ENCODE peak calls at places on chromosomes 11 and 22, in five cellular contexts. One of them, this sample, is unnamed.

GRCh38 chr11:223921-224320 is 12.2 kb downstream of the SIRT3 start:
- DNase-seq in BE2C: no peak
- DNase-seq in transverse colon: no peak
- DNase-seq in sigmoid colon: peak; percentile 24
- DNase-seq in heart right ventricle: no peak
- DNase-seq in this sample: no peak

GRCh38 chr11:73577496-73577917 is 20.4 kb downstream of the FAM168A start:
- DNase-seq in transverse colon: no peak
- DNase-seq in sigmoid colon: no peak
- DNase-seq in BE2C: no peak
- DNase-seq in heart right ventricle: no peak
- DNase-seq in this sample: peak; percentile 32

GRCh38 chr11:56855217-56855616 is 106.7 kb upstream of the OR9G4 start:
- DNase-seq in transverse colon: peak; percentile 27
- DNase-seq in heart right ventricle: no peak
- DNase-seq in sigmoid colon: no peak
- DNase-seq in BE2C: no peak
- DNase-seq in this sample: no peak

GRCh38 chr11:77505956-77506355 is 32.1 kb upstream of the PAK1 start:
- DNase-seq in BE2C: peak; percentile 69
- DNase-seq in sigmoid colon: no peak
- DNase-seq in transverse colon: no peak
- DNase-seq in heart right ventricle: no peak
- DNase-seq in this sample: no peak

GRCh38 chr11:19919050-19919561 is 206.5 kb downstream of the NAV2 start:
- DNase-seq in heart right ventricle: peak; percentile 29
- DNase-seq in BE2C: no peak
- DNase-seq in sigmoid colon: peak; percentile 85
- DNase-seq in transverse colon: peak; percentile 20
- DNase-seq in this sample: peak; percentile 100

GRCh38 chr11:132888226-132888625 is 644.1 kb downstream of the OPCML start:
- DNase-seq in sigmoid colon: no peak
- DNase-seq in heart right ventricle: no peak
- DNase-seq in transverse colon: no peak
- DNase-seq in BE2C: no peak
- DNase-seq in this sample: no peak

GRCh38 chr11:119375629-119376196 is 5.8 kb downstream of the USP2 start:
- DNase-seq in sigmoid colon: peak; percentile 84
- DNase-seq in heart right ventricle: peak; percentile 87
- DNase-seq in transverse colon: peak; percentile 55
- DNase-seq in BE2C: peak; percentile 34
- DNase-seq in this sample: peak; percentile 71

GRCh38 chr11:67364169-67364568 is 9.2 kb downstream of the CLCF1 start:
- DNase-seq in transverse colon: no peak
- DNase-seq in heart right ventricle: no peak
- DNase-seq in sigmoid colon: no peak
- DNase-seq in BE2C: no peak
- DNase-seq in this sample: no peak

GRCh38 chr11:57230797-57231538 is 6.1 kb downstream of the APLNR start:
- DNase-seq in transverse colon: no peak
- DNase-seq in heart right ventricle: no peak
- DNase-seq in sigmoid colon: no peak
- DNase-seq in BE2C: no peak
- DNase-seq in this sample: no peak

GRCh38 chr11:62804310-62805043 is 763 bp downstream of the NXF1 start:
- DNase-seq in BE2C: no peak
- DNase-seq in sigmoid colon: no peak
- DNase-seq in transverse colon: no peak
- DNase-seq in heart right ventricle: no peak
- DNase-seq in this sample: peak; percentile 42

GRCh38 chr11:37280194-37280593 is 682.2 kb upstream of the RAG2 start:
- DNase-seq in BE2C: no peak
- DNase-seq in sigmoid colon: no peak
- DNase-seq in transverse colon: no peak
- DNase-seq in heart right ventricle: no peak
- DNase-seq in this sample: no peak

GRCh38 chr11:1153951-1154487 is 3.7 kb upstream of the MUC5AC start:
- DNase-seq in sigmoid colon: peak; percentile 67
- DNase-seq in transverse colon: peak; percentile 35
- DNase-seq in BE2C: no peak
- DNase-seq in heart right ventricle: no peak
- DNase-seq in this sample: peak; percentile 90

GRCh38 chr11:62934496-62934785 is 13.3 kb upstream of the CHRM1 start:
- DNase-seq in BE2C: no peak
- DNase-seq in sigmoid colon: no peak
- DNase-seq in transverse colon: no peak
- DNase-seq in heart right ventricle: no peak
- DNase-seq in this sample: no peak

GRCh38 chr11:21839870-21840269 is 353.0 kb upstream of the ANO5 start:
- DNase-seq in sigmoid colon: no peak
- DNase-seq in transverse colon: no peak
- DNase-seq in BE2C: no peak
- DNase-seq in heart right ventricle: no peak
- DNase-seq in this sample: no peak

GRCh38 chr11:123253909-123254308 is 58.9 kb upstream of the CLMP start:
- DNase-seq in transverse colon: no peak
- DNase-seq in BE2C: no peak
- DNase-seq in sigmoid colon: no peak
- DNase-seq in heart right ventricle: no peak
- DNase-seq in this sample: peak; percentile 33

GRCh38 chr22:27331526-27332281 is 469.9 kb downstream of the MN1 start:
- DNase-seq in BE2C: peak; percentile 68
- DNase-seq in transverse colon: peak; percentile 38
- DNase-seq in heart right ventricle: peak; percentile 26
- DNase-seq in sigmoid colon: peak; percentile 74
- DNase-seq in this sample: no peak

GRCh38 chr11:46306296-46306853 is 28.9 kb downstream of the CREB3L1 start:
- DNase-seq in sigmoid colon: no peak
- DNase-seq in heart right ventricle: no peak
- DNase-seq in BE2C: no peak
- DNase-seq in transverse colon: no peak
- DNase-seq in this sample: no peak

GRCh38 chr11:57307666-57308270 is 17.0 kb downstream of the TNKS1BP1 start:
- DNase-seq in transverse colon: no peak
- DNase-seq in BE2C: no peak
- DNase-seq in sigmoid colon: peak; percentile 54
- DNase-seq in heart right ventricle: no peak
- DNase-seq in this sample: no peak

GRCh38 chr22:46117206-46118199 is 32.8 kb upstream of the PPARA start:
- DNase-seq in BE2C: no peak
- DNase-seq in heart right ventricle: no peak
- DNase-seq in transverse colon: no peak
- DNase-seq in sigmoid colon: no peak
- DNase-seq in this sample: no peak

GRCh38 chr11:65382804-65383368 is 440 bp upstream of the SLC25A45 start:
- DNase-seq in transverse colon: peak; percentile 91
- DNase-seq in sigmoid colon: peak; percentile 83
- DNase-seq in BE2C: peak; percentile 80
- DNase-seq in heart right ventricle: no peak
- DNase-seq in this sample: no peak

GRCh38 chr22:20523118-20523983 is 15.9 kb downstream of the MED15 start:
- DNase-seq in transverse colon: no peak
- DNase-seq in sigmoid colon: no peak
- DNase-seq in BE2C: no peak
- DNase-seq in heart right ventricle: no peak
- DNase-seq in this sample: peak; percentile 64

GRCh38 chr22:49738566-49738965 is 89.1 kb downstream of the BRD1 start:
- DNase-seq in transverse colon: no peak
- DNase-seq in sigmoid colon: no peak
- DNase-seq in heart right ventricle: no peak
- DNase-seq in BE2C: no peak
- DNase-seq in this sample: no peak

GRCh38 chr11:8342821-8343681 is 79.4 kb upstream of the LMO1 start:
- DNase-seq in BE2C: peak; percentile 42
- DNase-seq in sigmoid colon: no peak
- DNase-seq in heart right ventricle: no peak
- DNase-seq in transverse colon: no peak
- DNase-seq in this sample: no peak

GRCh38 chr22:17272511-17272991 is 53.3 kb upstream of the ADA2 start:
- DNase-seq in transverse colon: no peak
- DNase-seq in sigmoid colon: peak; percentile 27
- DNase-seq in heart right ventricle: peak; percentile 3
- DNase-seq in BE2C: no peak
- DNase-seq in this sample: no peak

GRCh38 chr22:44245438-44245837 is 64.7 kb downstream of the PARVG start:
- DNase-seq in heart right ventricle: peak; percentile 46
- DNase-seq in BE2C: no peak
- DNase-seq in transverse colon: no peak
- DNase-seq in sigmoid colon: no peak
- DNase-seq in this sample: no peak

GRCh38 chr11:35138606-35138948 is 394 bp upstream of the CD44 start:
- DNase-seq in transverse colon: no peak
- DNase-seq in sigmoid colon: no peak
- DNase-seq in heart right ventricle: no peak
- DNase-seq in BE2C: no peak
- DNase-seq in this sample: no peak

GRCh38 chr11:43983221-43983795 is 40.9 kb downstream of the C11orf96 start:
- DNase-seq in sigmoid colon: no peak
- DNase-seq in BE2C: no peak
- DNase-seq in heart right ventricle: no peak
- DNase-seq in transverse colon: no peak
- DNase-seq in this sample: no peak
- H3K4me1 ChIP-seq in sigmoid colon: peaks cover 18% of the 10 kb centered on the region
- H3K4me1 ChIP-seq in BE2C: peaks cover 5% of the 10 kb centered on the region
- H3K4me1 ChIP-seq in heart right ventricle: peaks cover 41% of the 10 kb centered on the region
- H3K4me1 ChIP-seq in transverse colon: peaks cover 6% of the 10 kb centered on the region
- H3K4me1 ChIP-seq in this sample: peaks cover 16% of the 10 kb centered on the region

DNA sequence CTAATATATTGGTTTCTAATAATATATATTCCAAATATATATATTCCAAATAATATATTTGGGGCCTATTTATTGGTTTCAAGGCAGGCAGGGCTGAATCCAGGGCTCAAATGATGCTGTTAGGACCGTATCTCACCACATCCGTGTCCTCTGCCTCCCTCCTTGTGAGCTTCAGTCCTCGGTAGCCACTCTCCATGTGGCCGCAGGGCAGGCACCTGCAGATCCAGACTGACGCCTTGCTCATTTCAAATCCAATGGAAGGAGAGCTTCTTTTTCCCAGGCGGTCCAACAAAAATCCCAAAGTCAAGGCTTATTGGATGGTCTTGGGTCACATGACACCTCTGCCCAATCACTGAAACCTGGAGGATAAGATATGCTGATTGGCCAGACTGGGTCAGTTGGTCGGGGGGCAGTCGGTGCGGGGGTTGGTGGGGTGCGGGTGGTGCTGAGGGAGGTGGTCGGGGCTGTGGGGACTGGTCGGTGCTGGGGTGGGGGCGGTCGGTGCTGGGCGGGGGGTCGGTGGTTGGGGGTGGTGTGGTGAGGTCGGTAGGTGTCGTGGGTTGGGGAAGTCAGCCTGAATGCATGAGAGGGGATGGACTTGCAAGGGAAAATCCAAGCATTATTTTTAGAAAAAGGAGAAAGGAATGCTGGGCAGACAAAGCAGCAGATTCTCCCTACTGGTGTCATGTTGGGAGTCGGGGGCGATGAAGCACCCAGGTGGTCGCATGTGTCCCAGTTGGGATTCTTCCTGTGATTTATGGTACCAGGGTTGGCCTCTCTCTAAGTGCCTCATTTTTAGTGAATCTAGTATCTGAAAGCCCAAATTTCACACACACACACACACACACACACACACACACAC is 89.5 kb downstream of the TP53I11 start:
- DNase-seq in heart right ventricle: no peak
- DNase-seq in sigmoid colon: peak; percentile 63
- DNase-seq in BE2C: no peak
- DNase-seq in transverse colon: no peak
- DNase-seq in this sample: peak; percentile 30
- H3K4me1 ChIP-seq in heart right ventricle: peaks cover 27% of the 10 kb centered on the region
- H3K4me1 ChIP-seq in sigmoid colon: peaks cover 54% of the 10 kb centered on the region
- H3K4me1 ChIP-seq in BE2C: no peaks in the 10 kb centered on the region
- H3K4me1 ChIP-seq in transverse colon: peaks cover 11% of the 10 kb centered on the region
- H3K4me1 ChIP-seq in this sample: peaks cover 21% of the 10 kb centered on the region

GRCh38 chr22:32534252-32535215 is 59.9 kb downstream of the FBXO7 start:
- DNase-seq in sigmoid colon: peak; percentile 69
- DNase-seq in heart right ventricle: peak; percentile 72
- DNase-seq in BE2C: no peak
- DNase-seq in transverse colon: peak; percentile 39
- DNase-seq in this sample: peak; percentile 30
- H3K4me1 ChIP-seq in sigmoid colon: peaks cover 33% of the 10 kb centered on the region
- H3K4me1 ChIP-seq in heart right ventricle: peaks cover 43% of the 10 kb centered on the region
- H3K4me1 ChIP-seq in BE2C: peaks cover 5% of the 10 kb centered on the region
- H3K4me1 ChIP-seq in transverse colon: peaks cover 3% of the 10 kb centered on the region
- H3K4me1 ChIP-seq in this sample: peaks cover 26% of the 10 kb centered on the region

DNA sequence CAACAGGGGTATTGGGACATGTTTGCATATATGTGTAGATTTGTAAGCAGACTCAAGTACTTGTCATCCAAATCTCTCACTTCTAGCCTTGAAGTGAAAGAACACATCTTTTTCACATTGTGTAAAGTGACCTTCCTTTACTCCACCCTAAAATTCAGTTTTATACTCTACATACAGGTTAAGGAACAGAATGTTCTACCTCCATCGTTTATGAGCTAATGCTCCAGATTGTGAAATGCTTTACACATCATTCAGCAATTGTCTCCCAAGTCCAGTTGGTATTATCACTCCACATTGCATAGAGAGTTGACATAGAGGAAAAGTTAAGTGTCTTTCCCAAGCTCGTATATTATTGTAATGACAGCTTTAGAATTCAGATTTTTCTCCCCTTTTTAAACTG is 46.1 kb upstream of the BLID start:
- DNase-seq in sigmoid colon: no peak
- DNase-seq in BE2C: no peak
- DNase-seq in heart right ventricle: no peak
- DNase-seq in transverse colon: no peak
- DNase-seq in this sample: no peak
- H3K4me1 ChIP-seq in sigmoid colon: peaks cover 43% of the 10 kb centered on the region
- H3K4me1 ChIP-seq in BE2C: no peaks in the 10 kb centered on the region
- H3K4me1 ChIP-seq in heart right ventricle: peaks cover 12% of the 10 kb centered on the region
- H3K4me1 ChIP-seq in transverse colon: no peaks in the 10 kb centered on the region
- H3K4me1 ChIP-seq in this sample: peaks cover 97% of the 10 kb centered on the region